ENCODE peak calls at places on chromosomes 6 and 20, in five cellular contexts. A is COLO829, D is NCI-H1092 treated with DMSO at 0.1 percent for 48 hours, Y is activated T-cell treated with anti-CD3 and anti-CD28 coated beads for 4 hours, T is NCI-H1105 treated with DMSO at 0.1 percent for 48 hours. U is an unnamed sample.

GRCh38 chr6:89433637-89434499 is 916 bp downstream of the ANKRD6 start:
- DNase-seq in A (no peak), D (no peak), Y (no peak), T (no peak), U (no peak)

GRCh38 chr6:139748353-139749146 is 374.1 kb upstream of the CITED2 start:
- DNase-seq in A (no peak), D (no peak), Y (no peak), T (no peak), U (no peak)

GRCh38 chr6:42195415-42195814 is 659 bp upstream of the GUCA1B start:
- DNase-seq in A (no peak), D (no peak), Y (no peak), T (no peak), U (no peak)

GRCh38 chr6:167551634-167552630 is 227.0 kb downstream of the TTLL2 start:
- DNase-seq in A (no peak), D (no peak), Y (no peak), T (no peak), U (no peak)

GRCh38 chr6:106572875-106573575 is 56.3 kb downstream of the RTN4IP1 start:
- DNase-seq in A (no peak), D (no peak), Y (no peak), T (no peak), U (no peak)

GRCh38 chr6:73854998-73855718 is 159.2 kb downstream of the CD109 start:
- DNase-seq in A (peak; percentile 5), D (peak; percentile 31), Y (no peak), T (peak; percentile 68), U (peak; percentile 35)

GRCh38 chr6:143804835-143805239 is 38.3 kb upstream of the LTV1 start:
- DNase-seq in A (peak; percentile 10), D (no peak), Y (no peak), T (no peak), U (no peak)

GRCh38 chr20:20561841-20562240 is 150.6 kb downstream of the RALGAPA2 start:
- DNase-seq in A (no peak), D (no peak), Y (no peak), T (no peak), U (no peak)

GRCh38 chr20:4160761-4161305 is 145.5 kb upstream of the RNF24 start:
- DNase-seq in A (no peak), D (no peak), Y (no peak), T (no peak), U (no peak)

GRCh38 chr6:43509142-43509983 is 783 bp downstream of the LRRC73 start:
- DNase-seq in A (no peak), D (no peak), Y (no peak), T (no peak), U (no peak)

GRCh38 chr20:54452277-54452676 is 23.1 kb upstream of the DOK5 start:
- DNase-seq in A (no peak), D (no peak), Y (no peak), T (no peak), U (no peak)

GRCh38 chr6:139540276-139540675 is 165.8 kb upstream of the CITED2 start:
- DNase-seq in A (no peak), D (no peak), Y (no peak), T (no peak), U (no peak)

GRCh38 chr6:53926505-53926904 is 131.7 kb downstream of the LRRC1 start:
- DNase-seq in A (no peak), D (no peak), Y (no peak), T (peak; percentile 38), U (no peak)

GRCh38 chr6:55819811-55820210 is 55.6 kb downstream of the BMP5 start:
- DNase-seq in A (no peak), D (no peak), Y (no peak), T (no peak), U (no peak)

GRCh38 chr6:167680605-167681149 is 146.0 kb upstream of the AFDN start:
- DNase-seq in A (no peak), D (no peak), Y (no peak), T (no peak), U (no peak)

GRCh38 chr6:43665376-43665775 is 20.5 kb downstream of the RSPH9 start:
- DNase-seq in A (no peak), D (no peak), Y (no peak), T (no peak), U (no peak)

GRCh38 chr6:110776413-110776812 is 38.9 kb downstream of the CDK19 start:
- DNase-seq in A (no peak), D (no peak), Y (no peak), T (no peak), U (no peak)

GRCh38 chr6:2718334-2719052 is 32.2 kb downstream of the MYLK4 start:
- DNase-seq in A (no peak), D (no peak), Y (no peak), T (no peak), U (no peak)

GRCh38 chr6:90739339-90739738 is 152.5 kb upstream of the MAP3K7 start:
- DNase-seq in A (no peak), D (no peak), Y (no peak), T (no peak), U (no peak)

GRCh38 chr6:30154709-30155521 is 6.1 kb downstream of the TRIM10 start:
- DNase-seq in A (peak; percentile 64), D (no peak), Y (no peak), T (no peak), U (peak; percentile 46)

GRCh38 chr6:154331750-154332149 is 24.9 kb downstream of the IPCEF1 start:
- DNase-seq in A (no peak), D (no peak), Y (no peak), T (no peak), U (no peak)

GRCh38 chr6:133423242-133423641 is 182.1 kb downstream of the EYA4 start:
- DNase-seq in A (no peak), D (no peak), Y (no peak), T (no peak), U (no peak)

GRCh38 chr20:63540417-63541186 is 3.4 kb upstream of the PTK6 start:
- DNase-seq in A (no peak), D (peak; percentile 16), Y (no peak), T (no peak), U (no peak)

GRCh38 chr20:54025166-54025835 is 45.1 kb downstream of the BCAS1 start:
- DNase-seq in A (peak; percentile 83), D (no peak), Y (no peak), T (no peak), U (no peak)

U was measured in NCI-H345.